ENCODE peak calls at places on chromosomes 12 and 14, in ten cellular contexts. One of them, this sample, is unnamed.

GRCh38 chr14:82911930-82912329 is 1378.3 kb upstream of the SEL1L start:
- DNase-seq in fibroblast of lung: no peak
- DNase-seq in AG04450: no peak
- DNase-seq in IMR-90: no peak
- DNase-seq in psoas muscle: no peak
- DNase-seq in adrenal gland: no peak
- DNase-seq in right lobe of liver: no peak
- DNase-seq in CD8-positive, alpha-beta T cell: no peak
- DNase-seq in PC-9: no peak
- DNase-seq in thoracic aorta: no peak
- DNase-seq in this sample: no peak

GRCh38 chr12:86662464-86662863 is 406.3 kb upstream of the MGAT4C start:
- DNase-seq in fibroblast of lung: no peak
- DNase-seq in AG04450: no peak
- DNase-seq in IMR-90: no peak
- DNase-seq in psoas muscle: no peak
- DNase-seq in adrenal gland: no peak
- DNase-seq in right lobe of liver: no peak
- DNase-seq in CD8-positive, alpha-beta T cell: no peak
- DNase-seq in PC-9: no peak
- DNase-seq in thoracic aorta: no peak
- DNase-seq in this sample: no peak

GRCh38 chr12:5780536-5780935 is 164.5 kb downstream of the ANO2 start:
- DNase-seq in fibroblast of lung: no peak
- DNase-seq in AG04450: no peak
- DNase-seq in IMR-90: no peak
- DNase-seq in psoas muscle: no peak
- DNase-seq in adrenal gland: no peak
- DNase-seq in right lobe of liver: no peak
- DNase-seq in CD8-positive, alpha-beta T cell: no peak
- DNase-seq in PC-9: no peak
- DNase-seq in thoracic aorta: no peak
- DNase-seq in this sample: no peak

GRCh38 chr12:50776749-50777728 is 13.1 kb downstream of the ATF1 start:
- DNase-seq in fibroblast of lung: no peak
- DNase-seq in AG04450: no peak
- DNase-seq in IMR-90: no peak
- DNase-seq in psoas muscle: no peak
- DNase-seq in adrenal gland: no peak
- DNase-seq in right lobe of liver: no peak
- DNase-seq in CD8-positive, alpha-beta T cell: no peak
- DNase-seq in PC-9: no peak
- DNase-seq in thoracic aorta: no peak
- DNase-seq in this sample: no peak

GRCh38 chr12:109595321-109595902 is 21.8 kb downstream of the MVK start:
- DNase-seq in fibroblast of lung: no peak
- DNase-seq in AG04450: no peak
- DNase-seq in IMR-90: no peak
- DNase-seq in psoas muscle: no peak
- DNase-seq in adrenal gland: no peak
- DNase-seq in right lobe of liver: no peak
- DNase-seq in CD8-positive, alpha-beta T cell: no peak
- DNase-seq in PC-9: no peak
- DNase-seq in thoracic aorta: no peak
- DNase-seq in this sample: no peak

GRCh38 chr12:111034148-111034910 is 114.0 kb upstream of the MYL2 start:
- DNase-seq in fibroblast of lung: peak; percentile 1
- DNase-seq in AG04450: no peak
- DNase-seq in IMR-90: no peak
- DNase-seq in psoas muscle: no peak
- DNase-seq in adrenal gland: no peak
- DNase-seq in right lobe of liver: no peak
- DNase-seq in CD8-positive, alpha-beta T cell: no peak
- DNase-seq in PC-9: no peak
- DNase-seq in thoracic aorta: no peak
- DNase-seq in this sample: no peak

GRCh38 chr14:19902409-19902808 is 18.0 kb upstream of the OR4K5 start:
- DNase-seq in fibroblast of lung: no peak
- DNase-seq in AG04450: no peak
- DNase-seq in IMR-90: no peak
- DNase-seq in psoas muscle: no peak
- DNase-seq in adrenal gland: no peak
- DNase-seq in right lobe of liver: no peak
- DNase-seq in CD8-positive, alpha-beta T cell: no peak
- DNase-seq in PC-9: no peak
- DNase-seq in thoracic aorta: no peak
- DNase-seq in this sample: no peak

GRCh38 chr12:98352218-98352811 is 163.1 kb upstream of the TMPO start:
- DNase-seq in fibroblast of lung: peak; percentile 99
- DNase-seq in AG04450: peak; percentile 34
- DNase-seq in IMR-90: peak; percentile 91
- DNase-seq in psoas muscle: no peak
- DNase-seq in adrenal gland: no peak
- DNase-seq in right lobe of liver: no peak
- DNase-seq in CD8-positive, alpha-beta T cell: no peak
- DNase-seq in PC-9: no peak
- DNase-seq in thoracic aorta: no peak
- DNase-seq in this sample: peak; percentile 91

GRCh38 chr14:68564236-68564825 is 228.5 kb downstream of the ZFP36L1 start:
- DNase-seq in fibroblast of lung: no peak
- DNase-seq in AG04450: no peak
- DNase-seq in IMR-90: no peak
- DNase-seq in psoas muscle: no peak
- DNase-seq in adrenal gland: no peak
- DNase-seq in right lobe of liver: no peak
- DNase-seq in CD8-positive, alpha-beta T cell: no peak
- DNase-seq in PC-9: no peak
- DNase-seq in thoracic aorta: no peak
- DNase-seq in this sample: no peak

GRCh38 chr14:68561531-68562007 is 231.3 kb downstream of the ZFP36L1 start:
- DNase-seq in fibroblast of lung: no peak
- DNase-seq in AG04450: no peak
- DNase-seq in IMR-90: no peak
- DNase-seq in psoas muscle: no peak
- DNase-seq in adrenal gland: no peak
- DNase-seq in right lobe of liver: no peak
- DNase-seq in CD8-positive, alpha-beta T cell: no peak
- DNase-seq in PC-9: no peak
- DNase-seq in thoracic aorta: no peak
- DNase-seq in this sample: no peak

GRCh38 chr14:68562911-68563255 is 230.0 kb downstream of the ZFP36L1 start:
- DNase-seq in fibroblast of lung: no peak
- DNase-seq in AG04450: no peak
- DNase-seq in IMR-90: no peak
- DNase-seq in psoas muscle: no peak
- DNase-seq in adrenal gland: no peak
- DNase-seq in right lobe of liver: no peak
- DNase-seq in CD8-positive, alpha-beta T cell: no peak
- DNase-seq in PC-9: no peak
- DNase-seq in thoracic aorta: no peak
- DNase-seq in this sample: no peak

GRCh38 chr14:68564826-68565760 is 227.8 kb downstream of the ZFP36L1 start:
- DNase-seq in fibroblast of lung: peak; percentile 50
- DNase-seq in AG04450: no peak
- DNase-seq in IMR-90: no peak
- DNase-seq in psoas muscle: no peak
- DNase-seq in adrenal gland: peak; percentile 24
- DNase-seq in right lobe of liver: no peak
- DNase-seq in CD8-positive, alpha-beta T cell: no peak
- DNase-seq in PC-9: peak; percentile 66
- DNase-seq in thoracic aorta: no peak
- DNase-seq in this sample: no peak

DNA sequence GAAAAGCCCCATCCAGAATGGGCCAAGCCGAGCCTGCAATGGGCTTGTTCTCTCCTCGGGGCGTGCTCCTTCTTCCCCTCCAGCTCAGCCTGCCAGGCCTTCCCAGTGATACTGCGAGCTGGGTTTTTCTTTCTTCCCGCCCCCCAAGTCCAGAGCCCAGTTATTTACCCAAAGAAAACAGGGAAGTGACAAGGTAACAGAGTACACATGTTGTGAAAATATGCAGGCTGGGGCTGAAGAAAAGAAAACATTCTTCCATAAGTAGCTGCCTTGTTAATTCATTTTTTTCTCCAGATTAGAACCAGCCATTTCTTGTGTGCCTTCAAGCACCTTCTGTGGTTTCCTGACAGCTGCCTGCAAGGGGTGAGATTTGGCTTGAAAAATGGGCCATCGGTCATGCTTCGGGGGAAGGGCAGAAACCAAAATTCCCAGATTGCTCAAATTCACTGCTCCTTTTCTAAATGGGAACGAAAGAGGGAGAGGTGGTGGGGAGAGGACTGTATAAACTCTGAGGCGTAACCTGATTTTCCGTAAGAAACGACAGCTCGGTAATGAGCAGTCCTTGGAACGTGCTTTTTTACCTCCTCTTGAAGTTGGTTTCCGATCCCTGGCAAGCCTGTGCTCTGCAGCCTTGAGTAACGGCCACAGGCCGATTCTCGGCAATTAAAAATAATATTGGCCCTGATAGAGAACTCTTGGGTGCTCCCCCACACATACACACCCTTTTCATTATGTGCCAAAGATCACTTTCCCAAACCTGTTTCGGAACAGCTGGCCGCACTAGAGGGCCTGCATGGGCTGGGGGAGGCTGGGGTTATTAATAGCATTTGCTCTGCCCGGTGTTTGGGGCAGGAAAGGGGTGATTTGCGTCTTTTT is 229.4 kb downstream of the ZFP36L1 start:
- DNase-seq in fibroblast of lung: peak; percentile 82
- DNase-seq in AG04450: no peak
- DNase-seq in IMR-90: peak; percentile 35
- DNase-seq in psoas muscle: no peak
- DNase-seq in adrenal gland: no peak
- DNase-seq in right lobe of liver: peak; percentile 48
- DNase-seq in CD8-positive, alpha-beta T cell: no peak
- DNase-seq in PC-9: no peak
- DNase-seq in thoracic aorta: no peak
- DNase-seq in this sample: no peak
- H3K4me3 ChIP-seq in fibroblast of lung: no peak overlapping the region
- H3K4me3 ChIP-seq in AG04450: no peak overlapping the region
- H3K4me3 ChIP-seq in IMR-90: no peak overlapping the region
- H3K4me3 ChIP-seq in psoas muscle: no peak overlapping the region
- H3K4me3 ChIP-seq in adrenal gland: no peak overlapping the region
- H3K4me3 ChIP-seq in right lobe of liver: peak overlapping the region; percentile 5
- H3K4me3 ChIP-seq in CD8-positive, alpha-beta T cell: no peak overlapping the region
- H3K4me3 ChIP-seq in PC-9: peak overlapping the region; percentile 64
- H3K4me3 ChIP-seq in thoracic aorta: no peak overlapping the region
- H3K4me3 ChIP-seq in this sample: no peak overlapping the region

GRCh38 chr12:76441016-76441415 is 92.8 kb upstream of the BBS10 start:
- DNase-seq in fibroblast of lung: no peak
- DNase-seq in AG04450: no peak
- DNase-seq in IMR-90: no peak
- DNase-seq in psoas muscle: no peak
- DNase-seq in adrenal gland: no peak
- DNase-seq in right lobe of liver: no peak
- DNase-seq in CD8-positive, alpha-beta T cell: no peak
- DNase-seq in PC-9: no peak
- DNase-seq in thoracic aorta: no peak
- DNase-seq in this sample: no peak
- H3K4me3 ChIP-seq in fibroblast of lung: no peak overlapping the region
- H3K4me3 ChIP-seq in AG04450: no peak overlapping the region
- H3K4me3 ChIP-seq in IMR-90: no peak overlapping the region
- H3K4me3 ChIP-seq in psoas muscle: no peak overlapping the region
- H3K4me3 ChIP-seq in adrenal gland: no peak overlapping the region
- H3K4me3 ChIP-seq in right lobe of liver: no peak overlapping the region
- H3K4me3 ChIP-seq in CD8-positive, alpha-beta T cell: no peak overlapping the region
- H3K4me3 ChIP-seq in PC-9: no peak overlapping the region
- H3K4me3 ChIP-seq in thoracic aorta: no peak overlapping the region
- H3K4me3 ChIP-seq in this sample: no peak overlapping the region

GRCh38 chr12:1904875-1905274 is 13.6 kb downstream of the CACNA2D4 start:
- DNase-seq in fibroblast of lung: no peak
- DNase-seq in AG04450: no peak
- DNase-seq in IMR-90: no peak
- DNase-seq in psoas muscle: no peak
- DNase-seq in adrenal gland: no peak
- DNase-seq in right lobe of liver: no peak
- DNase-seq in CD8-positive, alpha-beta T cell: no peak
- DNase-seq in PC-9: no peak
- DNase-seq in thoracic aorta: no peak
- DNase-seq in this sample: no peak

GRCh38 chr12:1908758-1909157 is 9.7 kb downstream of the CACNA2D4 start:
- DNase-seq in fibroblast of lung: no peak
- DNase-seq in AG04450: no peak
- DNase-seq in IMR-90: no peak
- DNase-seq in psoas muscle: no peak
- DNase-seq in adrenal gland: no peak
- DNase-seq in right lobe of liver: no peak
- DNase-seq in CD8-positive, alpha-beta T cell: peak; percentile 7
- DNase-seq in PC-9: no peak
- DNase-seq in thoracic aorta: no peak
- DNase-seq in this sample: no peak

GRCh38 chr12:1906579-1906978 is 11.9 kb downstream of the CACNA2D4 start:
- DNase-seq in fibroblast of lung: no peak
- DNase-seq in AG04450: no peak
- DNase-seq in IMR-90: no peak
- DNase-seq in psoas muscle: no peak
- DNase-seq in adrenal gland: no peak
- DNase-seq in right lobe of liver: no peak
- DNase-seq in CD8-positive, alpha-beta T cell: no peak
- DNase-seq in PC-9: no peak
- DNase-seq in thoracic aorta: no peak
- DNase-seq in this sample: no peak

GRCh38 chr12:1910468-1910867 is 8.0 kb downstream of the CACNA2D4 start:
- DNase-seq in fibroblast of lung: no peak
- DNase-seq in AG04450: no peak
- DNase-seq in IMR-90: no peak
- DNase-seq in psoas muscle: no peak
- DNase-seq in adrenal gland: no peak
- DNase-seq in right lobe of liver: no peak
- DNase-seq in CD8-positive, alpha-beta T cell: no peak
- DNase-seq in PC-9: no peak
- DNase-seq in thoracic aorta: no peak
- DNase-seq in this sample: no peak

GRCh38 chr12:1907652-1908611 is 10.5 kb downstream of the CACNA2D4 start:
- DNase-seq in fibroblast of lung: no peak
- DNase-seq in AG04450: no peak
- DNase-seq in IMR-90: no peak
- DNase-seq in psoas muscle: peak; percentile 48
- DNase-seq in adrenal gland: peak; percentile 9
- DNase-seq in right lobe of liver: no peak
- DNase-seq in CD8-positive, alpha-beta T cell: peak; percentile 48
- DNase-seq in PC-9: peak; percentile 31
- DNase-seq in thoracic aorta: no peak
- DNase-seq in this sample: no peak
- H3K4me3 ChIP-seq in fibroblast of lung: no peak overlapping the region
- H3K4me3 ChIP-seq in AG04450: no peak overlapping the region
- H3K4me3 ChIP-seq in IMR-90: no peak overlapping the region
- H3K4me3 ChIP-seq in psoas muscle: no peak overlapping the region
- H3K4me3 ChIP-seq in adrenal gland: no peak overlapping the region
- H3K4me3 ChIP-seq in right lobe of liver: no peak overlapping the region
- H3K4me3 ChIP-seq in CD8-positive, alpha-beta T cell: peak overlapping the region; percentile 35
- H3K4me3 ChIP-seq in PC-9: no peak overlapping the region
- H3K4me3 ChIP-seq in thoracic aorta: peak overlapping the region; percentile 60
- H3K4me3 ChIP-seq in this sample: no peak overlapping the region

GRCh38 chr14:23630687-23631086 is 5.5 kb upstream of the DHRS2 start:
- DNase-seq in fibroblast of lung: no peak
- DNase-seq in AG04450: no peak
- DNase-seq in IMR-90: no peak
- DNase-seq in psoas muscle: no peak
- DNase-seq in adrenal gland: no peak
- DNase-seq in right lobe of liver: no peak
- DNase-seq in CD8-positive, alpha-beta T cell: no peak
- DNase-seq in PC-9: no peak
- DNase-seq in thoracic aorta: no peak
- DNase-seq in this sample: no peak

GRCh38 chr14:23631234-23631633 is 4.9 kb upstream of the DHRS2 start:
- DNase-seq in fibroblast of lung: no peak
- DNase-seq in AG04450: no peak
- DNase-seq in IMR-90: no peak
- DNase-seq in psoas muscle: no peak
- DNase-seq in adrenal gland: no peak
- DNase-seq in right lobe of liver: no peak
- DNase-seq in CD8-positive, alpha-beta T cell: no peak
- DNase-seq in PC-9: no peak
- DNase-seq in thoracic aorta: no peak
- DNase-seq in this sample: no peak

GRCh38 chr14:23633160-23633701 is 2.9 kb upstream of the DHRS2 start:
- DNase-seq in fibroblast of lung: no peak
- DNase-seq in AG04450: no peak
- DNase-seq in IMR-90: no peak
- DNase-seq in psoas muscle: no peak
- DNase-seq in adrenal gland: no peak
- DNase-seq in right lobe of liver: no peak
- DNase-seq in CD8-positive, alpha-beta T cell: no peak
- DNase-seq in PC-9: no peak
- DNase-seq in thoracic aorta: no peak
- DNase-seq in this sample: no peak

GRCh38 chr14:23631702-23632460 is 4.3 kb upstream of the DHRS2 start:
- DNase-seq in fibroblast of lung: peak; percentile 35
- DNase-seq in AG04450: peak; percentile 63
- DNase-seq in IMR-90: peak; percentile 75
- DNase-seq in psoas muscle: peak; percentile 79
- DNase-seq in adrenal gland: peak; percentile 77
- DNase-seq in right lobe of liver: peak; percentile 69
- DNase-seq in CD8-positive, alpha-beta T cell: peak; percentile 86
- DNase-seq in PC-9: peak; percentile 70
- DNase-seq in thoracic aorta: no peak
- DNase-seq in this sample: peak; percentile 25

GRCh38 chr14:23632461-23633159 is 3.6 kb upstream of the DHRS2 start:
- DNase-seq in fibroblast of lung: no peak
- DNase-seq in AG04450: no peak
- DNase-seq in IMR-90: no peak
- DNase-seq in psoas muscle: no peak
- DNase-seq in adrenal gland: no peak
- DNase-seq in right lobe of liver: no peak
- DNase-seq in CD8-positive, alpha-beta T cell: no peak
- DNase-seq in PC-9: no peak
- DNase-seq in thoracic aorta: no peak
- DNase-seq in this sample: no peak
- H3K4me3 ChIP-seq in fibroblast of lung: no peak overlapping the region
- H3K4me3 ChIP-seq in AG04450: no peak overlapping the region
- H3K4me3 ChIP-seq in IMR-90: no peak overlapping the region
- H3K4me3 ChIP-seq in psoas muscle: peak overlapping the region; percentile 17
- H3K4me3 ChIP-seq in adrenal gland: no peak overlapping the region
- H3K4me3 ChIP-seq in right lobe of liver: no peak overlapping the region
- H3K4me3 ChIP-seq in CD8-positive, alpha-beta T cell: no peak overlapping the region
- H3K4me3 ChIP-seq in PC-9: no peak overlapping the region
- H3K4me3 ChIP-seq in thoracic aorta: peak overlapping the region; percentile 33
- H3K4me3 ChIP-seq in this sample: no peak overlapping the region

This sample was measured in kidney epithelial cell.